ENCODE peak calls at places on chromosome 9, in six cellular contexts. Y is H4, W is cardiac muscle cell, B is heart right ventricle, C is cerebellar cortex, A is NCI-H460. M is an unnamed sample.

GRCh38 chr9:101449071-101449721 is 13.6 kb upstream of the ALDOB start:
- DNase-seq in Y (peak), W (peak), B (peak), C (peak), A (peak), M (peak)

GRCh38 chr9:78663367-78663766 is 366.4 kb downstream of the PSAT1 start:
- DNase-seq in Y (no peak), W (no peak), B (no peak), C (no peak), A (no peak), M (no peak)

GRCh38 chr9:121483473-121484031 is 16.1 kb downstream of the GGTA1 start:
- DNase-seq in Y (no peak), W (no peak), B (no peak), C (no peak), A (no peak), M (no peak)

GRCh38 chr9:106816524-106816923 is 46.4 kb upstream of the ZNF462 start:
- DNase-seq in Y (no peak), W (no peak), B (no peak), C (no peak), A (no peak), M (no peak)

GRCh38 chr9:136721339-136722092 is 9.1 kb downstream of the DIPK1B start:
- DNase-seq in Y (no peak), W (no peak), B (no peak), C (peak), A (peak), M (peak)

GRCh38 chr9:116055536-116055935 is 98.1 kb upstream of the PAPPA start:
- DNase-seq in Y (no peak), W (no peak), B (no peak), C (no peak), A (no peak), M (no peak)

GRCh38 chr9:16816006-16816405 is 54.5 kb downstream of the BNC2 start:
- DNase-seq in Y (no peak), W (no peak), B (no peak), C (no peak), A (no peak), M (no peak)

GRCh38 chr9:76690575-76691370 is 73.5 kb upstream of the PCA3 start:
- DNase-seq in Y (no peak), W (no peak), B (no peak), C (peak), A (no peak), M (peak)

GRCh38 chr9:134318941-134319305 is 7.3 kb upstream of the RXRA start:
- DNase-seq in Y (no peak), W (no peak), B (peak), C (no peak), A (no peak), M (no peak)

GRCh38 chr9:5186416-5187169 is 1.2 kb upstream of the INSL6 start:
- DNase-seq in Y (peak), W (peak), B (no peak), C (peak), A (peak), M (peak)

GRCh38 chr9:15404171-15404570 is 18.5 kb upstream of the SNAPC3 start:
- DNase-seq in Y (no peak), W (no peak), B (no peak), C (no peak), A (no peak), M (no peak)

GRCh38 chr9:131668439-131669233 is 71.2 kb downstream of the RAPGEF1 start:
- DNase-seq in Y (peak), W (no peak), B (no peak), C (peak), A (no peak), M (peak)

GRCh38 chr9:105662184-105663104 is at the start of gene TAL2:
- DNase-seq in Y (no peak), W (no peak), B (no peak), C (no peak), A (no peak), M (no peak)

GRCh38 chr9:137127301-137128157 is 11.4 kb upstream of the GRIN1 start:
- DNase-seq in Y (no peak), W (no peak), B (no peak), C (no peak), A (no peak), M (no peak)

GRCh38 chr9:95970356-95970755 is 94.9 kb downstream of the ERCC6L2 start:
- DNase-seq in Y (no peak), W (no peak), B (no peak), C (no peak), A (no peak), M (no peak)